ENCODE peak calls at places on chromosomes 1 and 21, in four cellular contexts. P is stomach, W is ovary, X is astrocyte. M is an unnamed sample.

GRCh38 chr1:100187912-100188311 is 9.9 kb upstream of the LRRC39 start:
- DNase-seq in P (peak; percentile 59), W (peak; percentile 52), X (peak; percentile 67), M (no peak)

GRCh38 chr1:146046664-146047063 is 25.1 kb upstream of the HJV start:
- DNase-seq in P (no peak), W (no peak), X (no peak), M (no peak)

GRCh38 chr1:156401681-156402081 is 32.7 kb downstream of the RHBG start:
- DNase-seq in P (no peak), W (no peak), X (no peak), M (no peak)

GRCh38 chr1:55477953-55478352 is 262.8 kb upstream of the USP24 start:
- DNase-seq in P (no peak), W (no peak), X (no peak), M (no peak)

GRCh38 chr1:6685381-6685780 is 16.2 kb downstream of the DNAJC11 start:
- DNase-seq in P (no peak), W (no peak), X (no peak), M (no peak)

GRCh38 chr1:108644984-108645383 is 15.9 kb downstream of the HENMT1 start:
- DNase-seq in P (peak; percentile 34), W (no peak), X (no peak), M (no peak)

GRCh38 chr1:58432813-58433668 is 113.5 kb downstream of the OMA1 start:
- DNase-seq in P (no peak), W (no peak), X (peak; percentile 92), M (no peak)

GRCh38 chr1:86119214-86119764 is 37.3 kb downstream of the COL24A1 start:
- DNase-seq in P (no peak), W (no peak), X (no peak), M (no peak)

GRCh38 chr1:227299238-227299637 is 19.1 kb downstream of the CDC42BPA start:
- DNase-seq in P (no peak), W (no peak), X (peak; percentile 52), M (no peak)

GRCh38 chr1:31306278-31306677 is 9.4 kb downstream of the ZCCHC17 start:
- DNase-seq in P (no peak), W (no peak), X (peak; percentile 92), M (no peak)

GRCh38 chr1:93874025-93874651 is 4.9 kb downstream of the DNTTIP2 start:
- DNase-seq in P (no peak), W (no peak), X (no peak), M (no peak)

GRCh38 chr1:201570886-201571624 is 32.1 kb downstream of the NAV1 start:
- DNase-seq in P (no peak), W (no peak), X (no peak), M (no peak)

GRCh38 chr1:208187499-208188041 is 56.6 kb downstream of the PLXNA2 start:
- DNase-seq in P (no peak), W (no peak), X (no peak), M (peak; percentile 51)

GRCh38 chr1:40059292-40059959 is 18.9 kb downstream of the CAP1 start:
- DNase-seq in P (no peak), W (no peak), X (peak; percentile 72), M (peak; percentile 47)

GRCh38 chr1:233327938-233328660 is 575 bp downstream of the MAP3K21 start:
- DNase-seq in P (peak; percentile 51), W (no peak), X (no peak), M (peak; percentile 38)

GRCh38 chr1:245074232-245074747 is 80.5 kb upstream of the KIF26B start:
- DNase-seq in P (no peak), W (no peak), X (peak; percentile 54), M (no peak)

DNA sequence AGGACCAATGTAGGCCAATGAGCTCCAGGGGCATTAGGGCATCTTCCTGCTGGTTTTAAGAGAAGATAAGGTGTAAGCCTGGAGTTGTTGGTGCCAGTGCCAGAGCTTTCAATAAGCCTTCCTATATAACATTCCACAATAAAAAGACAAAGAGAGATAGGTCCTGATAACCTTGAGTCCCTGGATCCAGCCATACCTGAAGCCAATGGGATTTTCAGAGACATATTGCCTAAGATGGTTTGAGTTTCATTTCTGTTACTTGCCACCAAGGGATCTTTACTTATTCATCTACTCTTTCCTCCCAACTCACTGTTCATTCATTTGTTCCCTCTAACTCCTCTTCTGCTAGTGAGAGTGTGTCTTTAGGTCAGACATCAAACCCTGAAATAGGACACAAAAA is 68.8 kb upstream of the CAPZB start:
- DNase-seq in P (no peak), W (no peak), X (no peak), M (no peak)
- TF ChIP-seq CTCF in P (no peak), W (no peak), X (no peak), M (no peak)

GRCh38 chr1:159023723-159024122 is 14.0 kb downstream of the IFI16 start:
- DNase-seq in P (no peak), W (no peak), X (no peak), M (no peak)

GRCh38 chr1:159030865-159031472 is 21.3 kb downstream of the IFI16 start:
- DNase-seq in P (no peak), W (no peak), X (no peak), M (no peak)

GRCh38 chr1:159030311-159030710 is 20.6 kb downstream of the IFI16 start:
- DNase-seq in P (no peak), W (no peak), X (no peak), M (no peak)

DNA sequence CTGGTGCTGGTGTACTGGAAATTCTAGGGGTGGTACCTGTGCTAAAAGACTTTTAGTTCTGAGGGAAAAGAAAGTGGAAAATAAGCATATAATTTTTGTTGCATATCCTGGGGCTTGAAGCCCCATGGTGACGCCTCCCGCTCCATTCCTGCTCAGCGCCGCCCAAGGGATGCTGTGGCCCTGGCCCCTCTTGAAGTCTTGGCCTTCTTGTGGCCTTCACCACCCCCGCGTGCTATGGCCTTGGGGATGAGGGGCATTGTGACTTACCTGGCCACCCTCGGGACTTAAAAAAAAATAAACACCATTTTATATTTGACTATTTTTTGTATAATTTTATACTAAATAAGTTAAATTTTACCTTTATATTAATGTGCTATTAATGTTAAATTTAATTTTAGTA is 15.3 kb downstream of the IFI16 start:
- DNase-seq in P (no peak), W (no peak), X (no peak), M (no peak)
- H3K27me3 ChIP-seq in P (no peaks in the 10 kb centered on the region), W (no peaks in the 10 kb centered on the region), X (no peaks in the 10 kb centered on the region), M (no peaks in the 10 kb centered on the region)

GRCh38 chr1:75134939-75135828 is 996 bp downstream of the LHX8 start:
- DNase-seq in P (no peak), W (no peak), X (no peak), M (no peak)

GRCh38 chr1:75134656-75134938 is 409 bp downstream of the LHX8 start:
- DNase-seq in P (no peak), W (no peak), X (no peak), M (no peak)

GRCh38 chr1:75132421-75133381 is 1.5 kb upstream of the LHX8 start:
- DNase-seq in P (no peak), W (no peak), X (no peak), M (no peak)

GRCh38 chr1:75135829-75136142 is 1.6 kb downstream of the LHX8 start:
- DNase-seq in P (no peak), W (no peak), X (peak; percentile 9), M (no peak)

DNA sequence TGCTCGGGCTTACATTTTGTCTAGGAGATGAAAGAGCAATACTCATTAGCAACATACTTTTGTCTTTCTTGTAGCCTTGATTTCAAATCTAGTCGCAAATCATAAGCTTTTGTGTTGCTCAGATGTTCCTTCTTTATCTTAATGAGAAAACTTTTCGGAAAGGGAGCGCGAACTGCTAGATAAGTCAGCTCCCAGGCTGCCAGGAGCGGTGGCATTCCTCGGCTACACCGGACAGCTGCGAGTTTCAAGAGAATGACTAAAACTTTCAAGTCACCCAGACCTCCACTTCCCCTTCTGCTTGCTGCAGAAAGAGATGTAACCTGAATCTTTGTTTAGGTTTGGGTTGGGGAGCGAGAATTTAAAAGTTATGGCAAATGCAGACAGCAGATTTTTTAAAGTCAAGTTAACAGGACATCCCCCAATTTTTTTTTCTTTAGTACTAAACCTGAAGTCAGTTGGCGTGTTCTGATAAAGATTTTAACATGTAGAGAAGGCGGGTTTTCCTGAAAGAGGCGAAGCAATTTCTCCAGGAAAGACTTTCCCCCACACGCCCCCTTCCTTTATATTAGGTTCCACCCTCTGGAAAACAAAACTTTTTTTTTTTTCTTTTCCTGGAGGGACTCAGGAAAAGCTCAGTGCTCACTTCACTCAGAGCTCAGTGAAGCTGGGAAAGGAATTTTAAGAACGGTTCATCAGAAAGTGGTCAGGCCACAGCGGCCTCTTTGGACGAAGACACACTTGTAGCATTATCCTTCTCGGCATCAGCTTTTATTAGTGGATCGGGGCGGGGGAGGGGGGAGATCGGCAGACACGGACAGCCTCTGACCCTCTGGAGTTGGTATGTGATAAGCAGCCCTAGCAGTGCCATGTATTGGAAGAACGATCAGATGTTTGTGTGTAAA is at the start of gene LHX8:
- DNase-seq in P (no peak), W (no peak), X (no peak), M (no peak)
- H3K4me3 ChIP-seq in P (peak within 1 kb of the TSS; percentile 17), W (no peak within 1 kb of the TSS), X (no peak within 1 kb of the TSS), M (peak within 1 kb of the TSS; percentile 49)

DNA sequence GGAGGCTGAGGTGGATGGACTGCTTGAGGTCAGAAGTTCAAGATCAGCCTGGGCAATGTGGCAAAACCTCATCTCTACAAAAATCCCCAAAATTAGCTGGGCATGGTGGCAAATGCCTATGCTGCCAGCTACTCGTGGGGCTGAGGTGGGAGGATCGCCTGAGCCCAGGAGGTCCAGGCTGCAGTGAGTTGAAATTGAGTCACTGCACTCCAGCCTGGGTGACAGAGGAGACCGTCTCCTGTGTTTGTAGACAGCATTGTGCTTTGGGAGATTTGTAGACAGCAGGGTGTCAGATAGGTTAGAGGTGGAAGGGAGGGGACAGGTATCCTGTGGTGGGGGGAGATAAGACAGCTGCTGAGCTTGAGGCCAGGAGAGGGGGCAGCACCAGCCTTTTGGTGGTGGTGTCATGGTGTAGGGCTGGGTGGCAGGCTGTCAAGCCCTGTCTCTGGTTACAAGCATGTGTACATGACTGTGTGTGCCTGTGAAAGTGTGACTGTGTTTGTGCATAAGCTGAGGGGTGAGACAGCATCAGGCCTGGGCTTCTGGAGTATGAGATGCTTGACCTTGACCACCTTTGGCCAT is 15.2 kb downstream of the PPFIA4 start:
- DNase-seq in P (no peak), W (no peak), X (no peak), M (no peak)
- TF ChIP-seq CTCF in P (no peak), W (no peak), X (no peak), M (no peak)

DNA sequence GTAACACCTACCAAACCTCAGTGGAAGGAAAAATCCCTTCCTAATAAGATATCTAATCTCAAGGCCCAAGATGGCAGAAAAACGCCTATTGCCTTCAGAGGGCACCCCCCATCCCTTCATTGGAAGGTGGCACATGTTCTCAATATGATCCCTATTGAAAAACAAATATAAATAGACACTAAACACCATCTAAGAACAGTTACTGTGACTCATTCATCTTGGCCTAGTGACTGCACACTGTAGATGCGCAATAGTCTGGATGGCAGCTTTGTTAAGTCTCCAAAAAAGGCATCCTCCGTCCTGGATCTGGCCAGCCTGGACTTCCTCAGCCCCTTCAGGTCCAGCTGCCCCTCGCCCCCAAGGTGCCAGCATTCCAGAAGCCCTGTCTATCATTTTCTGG is 121.9 kb downstream of the CAPN8 start:
- DNase-seq in P (no peak), W (no peak), X (no peak), M (no peak)
- H3K27me3 ChIP-seq in P (peaks cover 8% of the 10 kb centered on the region), W (no peaks in the 10 kb centered on the region), X (peaks cover 14% of the 10 kb centered on the region), M (no peaks in the 10 kb centered on the region)

GRCh38 chr1:107140703-107141490 is at the start of gene NTNG1:
- DNase-seq in P (no peak), W (no peak), X (no peak), M (peak; percentile 66)
- H3K4me3 ChIP-seq in P (peak within 1 kb of the TSS; percentile 57), W (peak within 1 kb of the TSS; percentile 49), X (peak within 1 kb of the TSS; percentile 89), M (peak within 1 kb of the TSS; percentile 55)

DNA sequence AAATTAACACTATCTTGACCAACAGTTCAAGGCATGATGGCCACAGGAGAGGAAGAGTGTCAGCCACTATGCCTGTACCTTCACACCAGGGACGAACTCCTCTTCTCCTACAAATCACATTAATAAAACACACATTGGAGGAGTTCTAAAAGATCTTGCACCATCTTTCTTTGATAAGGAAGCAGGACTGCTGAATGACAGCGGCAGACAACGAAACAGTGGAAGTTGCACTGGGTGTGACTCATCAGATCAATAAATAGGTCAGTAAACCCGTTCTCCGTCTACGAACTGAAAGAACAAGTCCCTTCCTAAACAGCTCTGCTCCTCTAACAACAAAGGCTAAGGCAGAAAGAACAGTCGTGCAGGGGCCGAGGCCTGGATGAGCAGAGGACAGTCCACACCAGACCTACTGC is 23.1 kb downstream of the UBE2G2 start:
- DNase-seq in P (no peak), W (no peak), X (no peak), M (no peak)
- TF ChIP-seq CTCF in P (no peak), W (no peak), X (no peak), M (no peak)

M was measured in GM06990.